ENCODE peak calls at places on chromosomes 11 and 22, in seven cellular contexts. D is GM10248; B is CD4-positive, alpha-beta T cell; H is stimulated activated CD4-positive, alpha-beta T cell treated with anti-CD3 and anti-CD28 coated beads, Interleukin-4, amount 100 ng/mL, for 4 hours; Z is NCI-H460; F is cardiac fibroblast; R is OCI-LY7. S is an unnamed sample.

GRCh38 chr22:30386608-30386959 is 627 bp downstream of the RNF215 start:
- DNase-seq in H (no peak), R (no peak), B (no peak), F (no peak), D (no peak), Z (no peak), S (no peak)

GRCh38 chr11:32213223-32213622 is 122.3 kb downstream of the RCN1 start:
- DNase-seq in B (no peak), Z (no peak), F (peak), R (no peak), H (no peak), D (no peak), S (no peak)

GRCh38 chr11:115552773-115553438 is 48.7 kb upstream of the CADM1 start:
- DNase-seq in F (no peak), H (no peak), D (no peak), B (no peak), R (no peak), Z (no peak), S (no peak)

GRCh38 chr11:9574806-9575530 is 1.5 kb downstream of the WEE1 start:
- DNase-seq in Z (peak), H (peak), B (no peak), R (no peak), D (no peak), F (peak), S (no peak)

GRCh38 chr11:120259988-120260565 is 20.1 kb downstream of the POU2F3 start:
- DNase-seq in B (no peak), F (no peak), Z (no peak), D (no peak), H (no peak), R (no peak), S (no peak)

GRCh38 chr11:70883973-70884688 is 368.2 kb downstream of the SHANK2 start:
- DNase-seq in F (no peak), H (no peak), D (no peak), R (no peak), B (no peak), Z (no peak), S (no peak)

GRCh38 chr22:27990451-27990840 is 71.4 kb upstream of the PITPNB start:
- DNase-seq in Z (no peak), D (no peak), H (no peak), B (no peak), F (no peak), R (no peak), S (no peak)

GRCh38 chr11:6315811-6316425 is 4.4 kb downstream of the CAVIN3 start:
- DNase-seq in D (peak), H (peak), Z (peak), R (peak), B (no peak), F (peak), S (peak)

GRCh38 chr11:20035701-20036601 is 124.3 kb downstream of the DBX1 start:
- DNase-seq in H (no peak), D (no peak), R (no peak), F (peak), B (no peak), Z (peak), S (no peak)

GRCh38 chr22:30921108-30921507 is 47.5 kb downstream of the MORC2 start:
- DNase-seq in Z (no peak), H (no peak), R (peak), D (no peak), F (peak), B (no peak), S (no peak)

GRCh38 chr11:120343429-120343828 is 7.2 kb downstream of the ARHGEF12 start:
- DNase-seq in D (peak), B (no peak), H (no peak), F (no peak), R (peak), Z (no peak), S (no peak)

GRCh38 chr22:49969751-49970527 is 9.4 kb downstream of the PIM3 start:
- DNase-seq in B (no peak), H (no peak), F (no peak), Z (no peak), D (no peak), R (no peak), S (no peak)

GRCh38 chr11:14259186-14259784 is 99.7 kb downstream of the RRAS2 start:
- DNase-seq in Z (no peak), D (no peak), R (no peak), B (no peak), F (no peak), H (no peak), S (no peak)

GRCh38 chr22:32079110-32080089 is 36.3 kb downstream of the SLC5A1 start:
- DNase-seq in Z (peak), R (no peak), D (no peak), B (no peak), F (peak), H (no peak), S (no peak)

GRCh38 chr11:68546555-68546954 is 86.0 kb downstream of the PPP6R3 start:
- DNase-seq in Z (no peak), D (no peak), B (no peak), H (no peak), F (peak), R (no peak), S (no peak)

GRCh38 chr11:62909107-62909894 is 11.9 kb downstream of the CHRM1 start:
- DNase-seq in B (no peak), F (peak), H (no peak), D (peak), Z (no peak), R (peak), S (no peak)

GRCh38 chr22:46374663-46375474 is 39.4 kb downstream of the TRMU start:
- DNase-seq in D (no peak), H (no peak), Z (no peak), F (no peak), B (no peak), R (no peak), S (no peak)

GRCh38 chr11:12494699-12495098 is 117.3 kb downstream of the PARVA start:
- DNase-seq in F (peak), H (no peak), D (no peak), B (no peak), Z (no peak), R (no peak), S (no peak)

GRCh38 chr11:91230647-91231046 is 994.0 kb upstream of the FAT3 start:
- DNase-seq in R (no peak), H (no peak), D (no peak), B (no peak), Z (no peak), F (no peak), S (no peak)

GRCh38 chr11:43735931-43736330 is 55.4 kb downstream of the HSD17B12 start:
- DNase-seq in B (no peak), R (no peak), H (no peak), F (peak), Z (no peak), D (no peak), S (no peak)

GRCh38 chr11:9616858-9617257 is 43.4 kb downstream of the WEE1 start:
- DNase-seq in R (peak), F (peak), Z (no peak), D (no peak), H (no peak), B (no peak), S (no peak)

GRCh38 chr22:49726701-49727101 is 101.0 kb downstream of the BRD1 start:
- DNase-seq in D (no peak), F (no peak), Z (no peak), R (no peak), B (no peak), H (no peak), S (no peak)

GRCh38 chr22:28112548-28113043 is 193.5 kb upstream of the PITPNB start:
- DNase-seq in H (no peak), B (no peak), Z (peak), F (peak), D (no peak), R (peak), S (no peak)

GRCh38 chr22:43823911-43824665 is 12.0 kb upstream of the EFCAB6 start:
- DNase-seq in R (no peak), H (no peak), D (no peak), B (no peak), Z (no peak), F (no peak), S (no peak)

GRCh38 chr11:68256331-68256741 is 15.4 kb downstream of the C11orf24 start:
- DNase-seq in R (no peak), D (no peak), Z (no peak), F (peak), H (no peak), B (no peak), S (no peak)

GRCh38 chr11:17403977-17404759 is 15.7 kb upstream of the KCNJ11 start:
- DNase-seq in B (no peak), H (no peak), F (peak), D (no peak), Z (no peak), R (peak), S (no peak)

GRCh38 chr11:118619444-118620205 is 12.2 kb downstream of the PHLDB1 start:
- DNase-seq in F (peak), B (no peak), D (no peak), R (no peak), H (no peak), Z (no peak), S (no peak)

GRCh38 chr11:65530157-65530496 is 5.2 kb downstream of the SCYL1 start:
- DNase-seq in H (no peak), D (no peak), F (no peak), R (peak), Z (no peak), B (no peak), S (no peak)

GRCh38 chr11:75554258-75555022 is 7.6 kb upstream of the SERPINH1 start:
- DNase-seq in F (peak), H (no peak), B (no peak), R (no peak), D (no peak), Z (no peak), S (no peak)